ENCODE peak calls at places on chromosomes 2 and 18, in ten cellular contexts. I, T, X, N, G, P, L, E, A and U are unnamed samples. For H3K9me3, the result is how much of the 10 kb centered on the place peaks cover.

GRCh38 chr2:71155846-71156245 is 25.4 kb downstream of the MPHOSPH10 start:
- DNase-seq in I (no peak), T (no peak), X (no peak), N (no peak), G (no peak), P (no peak), L (no peak), E (no peak), A (no peak), U (no peak)

GRCh38 chr18:55097406-55098170 is 138.3 kb upstream of the CCDC68 start:
- DNase-seq in I (no peak), T (no peak), X (no peak), N (no peak), G (no peak), P (peak), L (no peak), E (no peak), A (no peak), U (no peak)

GRCh38 chr18:32093106-32093511 is 1.4 kb downstream of the RNF138 start:
- DNase-seq in I (peak), T (peak), X (peak), N (no peak), G (peak), P (peak), L (peak), E (peak), A (peak), U (peak)

GRCh38 chr2:31428001-31428418 is 13.5 kb upstream of the XDH start:
- DNase-seq in I (no peak), T (no peak), X (no peak), N (peak), G (no peak), P (peak), L (no peak), E (peak), A (no peak), U (no peak)

GRCh38 chr2:238727585-238728321 is 120.1 kb upstream of the TWIST2 start:
- DNase-seq in I (no peak), T (no peak), X (no peak), N (no peak), G (no peak), P (peak), L (peak), E (no peak), A (peak), U (no peak)

GRCh38 chr2:231662811-231663457 is 45.4 kb upstream of the PTMA start:
- DNase-seq in I (peak), T (no peak), X (peak), N (peak), G (peak), P (no peak), L (no peak), E (no peak), A (no peak), U (no peak)

GRCh38 chr2:182224669-182225068 is 202.2 kb downstream of the PDE1A start:
- DNase-seq in I (no peak), T (no peak), X (no peak), N (no peak), G (no peak), P (no peak), L (no peak), E (no peak), A (no peak), U (no peak)

GRCh38 chr2:26938399-26938798 is 32.0 kb upstream of the MAPRE3 start:
- DNase-seq in I (no peak), T (no peak), X (no peak), N (no peak), G (no peak), P (no peak), L (no peak), E (no peak), A (no peak), U (no peak)

GRCh38 chr2:99984781-99985525 is 157.4 kb downstream of the AFF3 start:
- DNase-seq in I (no peak), T (no peak), X (no peak), N (no peak), G (no peak), P (peak), L (no peak), E (no peak), A (no peak), U (no peak)

GRCh38 chr2:8089596-8089995 is 592.3 kb upstream of the ID2 start:
- DNase-seq in I (no peak), T (no peak), X (no peak), N (no peak), G (no peak), P (peak), L (no peak), E (peak), A (no peak), U (no peak)

GRCh38 chr2:49753344-49753930 is 599.1 kb upstream of the FSHR start:
- DNase-seq in I (no peak), T (no peak), X (no peak), N (no peak), G (no peak), P (no peak), L (no peak), E (no peak), A (no peak), U (no peak)

GRCh38 chr18:7117390-7118355 is at the start of gene LAMA1:
- DNase-seq in I (no peak), T (no peak), X (no peak), N (peak), G (peak), P (peak), L (peak), E (no peak), A (peak), U (no peak)

DNA sequence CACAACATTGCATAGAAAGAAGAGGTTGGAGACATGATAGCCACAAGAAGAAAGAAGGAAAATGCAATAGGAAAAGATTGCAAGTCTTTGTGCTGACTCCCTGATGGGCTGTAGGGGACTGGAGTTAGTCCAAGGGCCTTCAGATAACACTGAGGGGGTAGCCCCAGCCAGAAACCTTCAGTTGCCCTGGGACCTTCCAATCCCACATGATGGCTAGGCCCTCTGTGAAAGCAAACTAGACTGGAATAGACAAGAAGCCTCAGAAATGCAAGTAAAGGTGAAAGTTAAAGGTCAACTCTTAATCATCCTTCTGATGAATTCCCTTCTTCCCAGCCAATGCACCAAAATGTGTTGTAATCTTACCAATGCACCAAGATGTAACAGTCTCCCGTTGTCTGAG is 19.2 kb downstream of the CMPK2 start:
- DNase-seq in I (no peak), T (no peak), X (no peak), N (no peak), G (no peak), P (no peak), L (no peak), E (no peak), A (no peak), U (no peak)
- H3K9me3 ChIP-seq in I (half or more), T (under half), X (under half), N (under half), G (under half), P (under half), L (half or more), E (under half), A (under half), U (half or more)

DNA sequence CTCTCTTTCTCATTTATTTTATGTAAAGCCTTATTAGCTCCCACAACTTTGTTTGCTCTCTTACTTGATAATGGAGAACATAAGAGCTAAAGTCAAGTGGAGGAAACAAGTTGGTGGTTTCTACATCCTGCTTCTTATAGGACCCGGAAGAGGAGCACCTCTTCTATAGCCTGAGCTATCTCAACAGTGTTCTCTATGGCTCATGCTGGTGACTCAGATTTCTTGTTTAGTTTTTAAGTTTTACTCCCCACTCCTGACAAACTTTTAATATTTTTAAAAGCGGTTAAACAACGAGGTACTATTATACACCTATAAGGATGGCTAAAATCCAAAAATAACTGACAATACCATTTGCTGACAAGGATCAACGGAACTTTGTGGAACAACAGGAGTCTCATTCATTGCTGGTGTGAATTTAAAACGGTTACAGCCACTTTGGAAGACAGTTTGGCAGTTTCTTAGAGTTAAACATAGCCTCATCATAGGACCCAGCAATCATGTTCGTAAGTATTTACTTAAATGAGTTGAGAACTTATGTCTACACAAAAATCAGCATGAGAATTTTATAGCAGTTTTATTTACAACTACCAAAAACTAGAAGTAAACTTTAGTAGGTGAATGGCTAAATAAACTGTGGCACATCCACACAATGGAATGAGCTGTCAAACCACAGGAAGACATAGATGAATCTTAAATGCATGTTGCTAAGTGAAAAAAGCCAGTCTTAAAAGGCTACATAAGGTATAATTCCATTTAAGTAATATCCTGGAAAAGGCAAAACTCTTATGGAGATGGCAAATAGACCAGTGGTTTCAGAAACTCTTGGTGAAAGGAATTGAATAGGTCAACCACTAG is 12.7 kb upstream of the CDC42EP3 start:
- DNase-seq in I (no peak), T (no peak), X (no peak), N (no peak), G (no peak), P (no peak), L (no peak), E (peak), A (no peak), U (no peak)
- H3K9me3 ChIP-seq in I (under half), T (under half), X (under half), N (under half), G (under half), P (under half), L (under half), E (under half), A (under half), U (under half)

GRCh38 chr2:3519255-3520190 is at the start of gene ADI1:
- DNase-seq in I (peak), T (peak), X (peak), N (peak), G (peak), P (peak), L (peak), E (peak), A (peak), U (peak)

GRCh38 chr2:3518496-3519254 is 656 bp downstream of the ADI1 start:
- DNase-seq in I (peak), T (peak), X (peak), N (peak), G (peak), P (peak), L (peak), E (peak), A (peak), U (peak)

GRCh38 chr2:3520591-3520990 is 1.3 kb upstream of the ADI1 start:
- DNase-seq in I (no peak), T (no peak), X (no peak), N (no peak), G (no peak), P (no peak), L (no peak), E (no peak), A (no peak), U (no peak)

GRCh38 chr2:3517948-3518495 is 1.3 kb downstream of the ADI1 start:
- DNase-seq in I (no peak), T (no peak), X (no peak), N (no peak), G (no peak), P (no peak), L (no peak), E (peak), A (no peak), U (no peak)

DNA sequence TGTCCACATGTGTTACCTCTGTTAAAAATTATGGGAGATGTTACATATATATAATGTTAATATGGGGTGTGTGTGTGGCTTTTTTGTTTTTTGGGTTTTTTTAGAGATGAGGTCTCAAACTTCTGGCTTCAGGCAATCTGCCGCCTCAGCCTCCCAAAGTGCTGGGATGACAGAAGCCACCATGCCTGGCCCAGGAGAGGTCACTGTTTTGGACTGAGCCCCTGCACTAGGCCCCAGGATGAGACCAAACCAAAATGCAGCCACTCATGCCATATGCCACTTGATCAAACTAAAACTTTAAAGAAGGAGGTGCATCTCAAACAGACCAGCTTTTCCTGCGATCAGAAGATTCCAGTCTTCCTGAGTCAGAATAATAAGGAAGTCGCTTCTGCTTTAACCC is 2.5 kb downstream of the ADI1 start:
- DNase-seq in I (no peak), T (no peak), X (no peak), N (no peak), G (no peak), P (no peak), L (no peak), E (no peak), A (no peak), U (no peak)
- H3K9me3 ChIP-seq in I (under half), T (under half), X (under half), N (under half), G (under half), P (under half), L (under half), E (under half), A (under half), U (under half)

GRCh38 chr18:907880-908512 is 3.3 kb downstream of the ADCYAP1 start:
- DNase-seq in I (peak), T (no peak), X (no peak), N (no peak), G (no peak), P (no peak), L (no peak), E (no peak), A (peak), U (no peak)
- H3K9me3 ChIP-seq in I (under half), T (under half), X (under half), N (under half), G (under half), P (under half), L (under half), E (under half), A (under half), U (under half)

GRCh38 chr2:129459200-129459876 is 520.1 kb upstream of the RAB6C start:
- DNase-seq in I (no peak), T (no peak), X (no peak), N (no peak), G (no peak), P (no peak), L (no peak), E (no peak), A (no peak), U (no peak)
- H3K9me3 ChIP-seq in I (under half), T (under half), X (under half), N (under half), G (under half), P (under half), L (under half), E (under half), A (under half), U (under half)

GRCh38 chr2:5111581-5111980 is 580.6 kb upstream of the SOX11 start:
- DNase-seq in I (no peak), T (no peak), X (no peak), N (no peak), G (no peak), P (no peak), L (no peak), E (peak), A (no peak), U (no peak)
- H3K9me3 ChIP-seq in I (under half), T (under half), X (under half), N (under half), G (under half), P (under half), L (under half), E (under half), A (under half), U (under half)